ENCODE peak calls at places on chromosomes 11 and 22, in ten cellular contexts. D, E, K, R, P, Q, X, O, F and U are unnamed samples.

GRCh38 chr11:101863361-101863760 is 51.4 kb upstream of the CEP126 start:
- DNase-seq in D (peak), E (no peak), K (no peak), R (no peak), P (no peak), Q (no peak), X (no peak), O (no peak), F (no peak), U (no peak)

GRCh38 chr11:96156379-96156722 is 186.6 kb downstream of the MAML2 start:
- DNase-seq in D (no peak), E (no peak), K (no peak), R (no peak), P (no peak), Q (no peak), X (no peak), O (no peak), F (no peak), U (no peak)

GRCh38 chr11:110564676-110565343 is 135.1 kb downstream of the FDX1 start:
- DNase-seq in D (no peak), E (no peak), K (no peak), R (no peak), P (no peak), Q (no peak), X (no peak), O (no peak), F (no peak), U (no peak)

GRCh38 chr22:19603767-19604166 is 79.6 kb upstream of the CLDN5 start:
- DNase-seq in D (no peak), E (no peak), K (no peak), R (no peak), P (no peak), Q (no peak), X (no peak), O (no peak), F (no peak), U (no peak)

GRCh38 chr11:2213384-2213842 is 41.8 kb upstream of the TH start:
- DNase-seq in D (no peak), E (no peak), K (peak), R (peak), P (no peak), Q (no peak), X (no peak), O (no peak), F (peak), U (peak)

GRCh38 chr22:36977401-36977861 is 41.8 kb downstream of the TST start:
- DNase-seq in D (peak), E (no peak), K (peak), R (peak), P (peak), Q (no peak), X (peak), O (peak), F (peak), U (peak)

GRCh38 chr11:125976156-125976555 is 30.3 kb downstream of the VSIG10L2 start:
- DNase-seq in D (no peak), E (no peak), K (no peak), R (no peak), P (no peak), Q (no peak), X (no peak), O (no peak), F (no peak), U (no peak)

GRCh38 chr22:38419864-38420172 is 35.2 kb downstream of the KCNJ4 start:
- DNase-seq in D (no peak), E (no peak), K (no peak), R (no peak), P (no peak), Q (peak), X (no peak), O (no peak), F (no peak), U (no peak)

GRCh38 chr22:31084811-31085492 is 3.8 kb downstream of the SMTN start:
- DNase-seq in D (peak), E (peak), K (peak), R (peak), P (peak), Q (no peak), X (peak), O (peak), F (peak), U (peak)

GRCh38 chr22:38700271-38700788 is 413 bp downstream of the JOSD1 start:
- DNase-seq in D (no peak), E (no peak), K (peak), R (no peak), P (no peak), Q (no peak), X (no peak), O (peak), F (no peak), U (peak)

GRCh38 chr11:1333091-1333772 is 23.8 kb upstream of the TOLLIP start:
- DNase-seq in D (no peak), E (no peak), K (no peak), R (no peak), P (no peak), Q (no peak), X (no peak), O (no peak), F (no peak), U (no peak)

GRCh38 chr11:64796047-64796756 is 6.8 kb downstream of the MAP4K2 start:
- DNase-seq in D (no peak), E (no peak), K (no peak), R (no peak), P (no peak), Q (no peak), X (no peak), O (no peak), F (peak), U (no peak)